ENCODE peak calls at places on chromosomes 5 and 9, in eight cellular contexts. One of them, this sample, is unnamed.
A peak's percentile ranks its signal among the peaks of the same experiment; 100 is the strongest.

GRCh38 chr5:16906255-16906654 is 29.8 kb downstream of the MYO10 start:
- DNase-seq in left ventricle myocardium inferior: no peak
- DNase-seq in upper lobe of right lung: no peak
- DNase-seq in CD8-positive, alpha-beta memory T cell: no peak
- DNase-seq in breast epithelium: no peak
- DNase-seq in transverse colon: no peak
- DNase-seq in AG04450: no peak
- DNase-seq in lower lobe of right lung: no peak
- DNase-seq in this sample: no peak

GRCh38 chr5:78550891-78551290 is 97.7 kb downstream of the LHFPL2 start:
- DNase-seq in left ventricle myocardium inferior: no peak
- DNase-seq in upper lobe of right lung: no peak
- DNase-seq in transverse colon: no peak
- DNase-seq in breast epithelium: no peak
- DNase-seq in lower lobe of right lung: no peak
- DNase-seq in AG04450: no peak
- DNase-seq in CD8-positive, alpha-beta memory T cell: no peak
- DNase-seq in this sample: no peak

GRCh38 chr9:133334161-133334560 is 1.8 kb downstream of the SURF6 start:
- DNase-seq in transverse colon: peak; percentile 86
- DNase-seq in left ventricle myocardium inferior: peak; percentile 5
- DNase-seq in AG04450: no peak
- DNase-seq in upper lobe of right lung: peak; percentile 38
- DNase-seq in breast epithelium: no peak
- DNase-seq in lower lobe of right lung: peak; percentile 32
- DNase-seq in CD8-positive, alpha-beta memory T cell: no peak
- DNase-seq in this sample: no peak

GRCh38 chr5:119340597-119341218 is 15.1 kb upstream of the TNFAIP8 start:
- DNase-seq in left ventricle myocardium inferior: no peak
- DNase-seq in lower lobe of right lung: no peak
- DNase-seq in breast epithelium: no peak
- DNase-seq in CD8-positive, alpha-beta memory T cell: peak; percentile 71
- DNase-seq in transverse colon: peak; percentile 70
- DNase-seq in upper lobe of right lung: no peak
- DNase-seq in AG04450: no peak
- DNase-seq in this sample: peak; percentile 50

GRCh38 chr9:76943071-76943470 is 37.2 kb upstream of the PRUNE2 start:
- DNase-seq in transverse colon: peak; percentile 27
- DNase-seq in breast epithelium: no peak
- DNase-seq in lower lobe of right lung: no peak
- DNase-seq in CD8-positive, alpha-beta memory T cell: no peak
- DNase-seq in upper lobe of right lung: no peak
- DNase-seq in left ventricle myocardium inferior: no peak
- DNase-seq in AG04450: no peak
- DNase-seq in this sample: no peak

GRCh38 chr9:134642385-134643181 is 980 bp downstream of the COL5A1 start:
- DNase-seq in upper lobe of right lung: no peak
- DNase-seq in AG04450: peak; percentile 65
- DNase-seq in transverse colon: peak; percentile 58
- DNase-seq in CD8-positive, alpha-beta memory T cell: no peak
- DNase-seq in breast epithelium: no peak
- DNase-seq in left ventricle myocardium inferior: peak; percentile 68
- DNase-seq in lower lobe of right lung: no peak
- DNase-seq in this sample: no peak

GRCh38 chr5:58185397-58186195 is 274.3 kb downstream of the PLK2 start:
- DNase-seq in transverse colon: no peak
- DNase-seq in AG04450: no peak
- DNase-seq in left ventricle myocardium inferior: no peak
- DNase-seq in lower lobe of right lung: no peak
- DNase-seq in CD8-positive, alpha-beta memory T cell: no peak
- DNase-seq in breast epithelium: no peak
- DNase-seq in upper lobe of right lung: no peak
- DNase-seq in this sample: no peak

GRCh38 chr5:89728750-89729149 is 680.8 kb downstream of the CETN3 start:
- DNase-seq in lower lobe of right lung: no peak
- DNase-seq in transverse colon: no peak
- DNase-seq in CD8-positive, alpha-beta memory T cell: no peak
- DNase-seq in left ventricle myocardium inferior: peak; percentile 12
- DNase-seq in upper lobe of right lung: no peak
- DNase-seq in breast epithelium: no peak
- DNase-seq in AG04450: no peak
- DNase-seq in this sample: no peak

GRCh38 chr9:127809562-127810377 is 7.1 kb downstream of the FPGS start:
- DNase-seq in upper lobe of right lung: peak; percentile 78
- DNase-seq in lower lobe of right lung: peak; percentile 71
- DNase-seq in CD8-positive, alpha-beta memory T cell: no peak
- DNase-seq in AG04450: no peak
- DNase-seq in transverse colon: peak; percentile 77
- DNase-seq in left ventricle myocardium inferior: no peak
- DNase-seq in breast epithelium: no peak
- DNase-seq in this sample: peak; percentile 22

GRCh38 chr5:150945501-150945900 is 40.7 kb upstream of the ZNF300 start:
- DNase-seq in transverse colon: no peak
- DNase-seq in left ventricle myocardium inferior: no peak
- DNase-seq in lower lobe of right lung: no peak
- DNase-seq in AG04450: no peak
- DNase-seq in upper lobe of right lung: no peak
- DNase-seq in breast epithelium: no peak
- DNase-seq in CD8-positive, alpha-beta memory T cell: no peak
- DNase-seq in this sample: no peak

GRCh38 chr5:84603557-84604185 is 219.0 kb upstream of the EDIL3 start:
- DNase-seq in AG04450: peak; percentile 74
- DNase-seq in CD8-positive, alpha-beta memory T cell: no peak
- DNase-seq in left ventricle myocardium inferior: peak; percentile 18
- DNase-seq in upper lobe of right lung: no peak
- DNase-seq in transverse colon: no peak
- DNase-seq in breast epithelium: no peak
- DNase-seq in lower lobe of right lung: no peak
- DNase-seq in this sample: no peak

GRCh38 chr9:121840838-121841760 is 189.7 kb downstream of the DAB2IP start:
- DNase-seq in transverse colon: no peak
- DNase-seq in breast epithelium: peak; percentile 17
- DNase-seq in upper lobe of right lung: peak; percentile 34
- DNase-seq in CD8-positive, alpha-beta memory T cell: no peak
- DNase-seq in AG04450: no peak
- DNase-seq in left ventricle myocardium inferior: no peak
- DNase-seq in lower lobe of right lung: no peak
- DNase-seq in this sample: no peak

GRCh38 chr5:89277791-89278190 is 394.8 kb upstream of the MEF2C start:
- DNase-seq in breast epithelium: no peak
- DNase-seq in lower lobe of right lung: no peak
- DNase-seq in transverse colon: no peak
- DNase-seq in left ventricle myocardium inferior: no peak
- DNase-seq in CD8-positive, alpha-beta memory T cell: no peak
- DNase-seq in AG04450: no peak
- DNase-seq in upper lobe of right lung: no peak
- DNase-seq in this sample: no peak

DNA sequence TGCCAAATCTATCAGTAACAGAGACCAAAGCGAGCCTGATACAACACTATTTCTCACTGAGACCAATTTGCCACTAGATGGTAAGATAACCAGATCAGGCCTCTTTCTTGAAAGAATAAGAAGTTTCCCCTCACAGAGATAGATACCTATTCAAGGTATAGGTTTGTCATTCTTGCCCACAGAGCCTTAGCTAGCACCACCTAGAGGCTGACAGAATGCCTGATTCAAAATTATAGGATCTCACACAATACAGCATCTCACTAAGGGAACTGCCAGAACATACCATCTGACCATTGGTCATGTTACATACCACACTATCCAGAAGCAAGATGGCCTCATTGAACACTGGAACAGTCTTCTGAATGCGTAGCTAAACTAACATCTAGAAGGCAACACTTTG is 166.6 kb upstream of the HCN1 start:
- DNase-seq in breast epithelium: no peak
- DNase-seq in AG04450: no peak
- DNase-seq in lower lobe of right lung: no peak
- DNase-seq in transverse colon: no peak
- DNase-seq in CD8-positive, alpha-beta memory T cell: no peak
- DNase-seq in upper lobe of right lung: no peak
- DNase-seq in left ventricle myocardium inferior: no peak
- DNase-seq in this sample: no peak
- H3K9me3 ChIP-seq in breast epithelium: peaks cover 8% of the 10 kb centered on the region
- H3K9me3 ChIP-seq in AG04450: peaks cover 2% of the 10 kb centered on the region
- H3K9me3 ChIP-seq in lower lobe of right lung: peaks cover 5% of the 10 kb centered on the region
- H3K9me3 ChIP-seq in transverse colon: peaks cover 7% of the 10 kb centered on the region
- H3K9me3 ChIP-seq in CD8-positive, alpha-beta memory T cell: no peaks in the 10 kb centered on the region
- H3K9me3 ChIP-seq in upper lobe of right lung: no peaks in the 10 kb centered on the region
- H3K9me3 ChIP-seq in left ventricle myocardium inferior: peaks cover 49% of the 10 kb centered on the region
- H3K9me3 ChIP-seq in this sample: peaks cover 2% of the 10 kb centered on the region

GRCh38 chr5:122780296-122780695 is 5.4 kb downstream of the SNX2 start:
- DNase-seq in left ventricle myocardium inferior: no peak
- DNase-seq in upper lobe of right lung: no peak
- DNase-seq in transverse colon: no peak
- DNase-seq in CD8-positive, alpha-beta memory T cell: no peak
- DNase-seq in breast epithelium: no peak
- DNase-seq in AG04450: no peak
- DNase-seq in lower lobe of right lung: no peak
- DNase-seq in this sample: no peak
- H3K9me3 ChIP-seq in left ventricle myocardium inferior: peaks cover 7% of the 10 kb centered on the region
- H3K9me3 ChIP-seq in upper lobe of right lung: no peaks in the 10 kb centered on the region
- H3K9me3 ChIP-seq in transverse colon: peaks cover 7% of the 10 kb centered on the region
- H3K9me3 ChIP-seq in CD8-positive, alpha-beta memory T cell: no peaks in the 10 kb centered on the region
- H3K9me3 ChIP-seq in breast epithelium: no peaks in the 10 kb centered on the region
- H3K9me3 ChIP-seq in AG04450: peaks cover 2% of the 10 kb centered on the region
- H3K9me3 ChIP-seq in lower lobe of right lung: peaks cover 4% of the 10 kb centered on the region
- H3K9me3 ChIP-seq in this sample: no peaks in the 10 kb centered on the region

DNA sequence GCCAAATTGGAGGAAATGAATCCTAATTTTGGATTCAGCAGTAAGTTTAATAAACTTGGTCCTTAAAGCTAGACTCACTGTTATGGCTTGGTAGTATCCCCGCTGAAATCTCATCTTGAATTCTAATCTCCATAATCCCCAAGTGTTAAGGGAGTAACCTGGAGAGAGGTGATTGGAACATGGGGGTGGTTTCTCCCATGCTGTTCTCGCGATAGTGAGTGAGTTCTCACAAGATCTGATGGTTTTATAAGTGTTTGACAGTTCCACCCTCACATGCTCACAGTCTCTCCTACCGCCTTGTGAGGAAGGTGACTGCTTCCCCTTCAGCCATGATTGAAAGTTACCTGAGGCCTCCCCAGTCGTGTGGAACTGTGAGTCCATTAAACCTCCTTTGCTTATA is 824.5 kb upstream of the WWC1 start:
- DNase-seq in AG04450: no peak
- DNase-seq in transverse colon: no peak
- DNase-seq in left ventricle myocardium inferior: no peak
- DNase-seq in CD8-positive, alpha-beta memory T cell: no peak
- DNase-seq in breast epithelium: no peak
- DNase-seq in upper lobe of right lung: no peak
- DNase-seq in lower lobe of right lung: no peak
- DNase-seq in this sample: no peak
- H3K9me3 ChIP-seq in AG04450: peaks cover 2% of the 10 kb centered on the region
- H3K9me3 ChIP-seq in transverse colon: no peaks in the 10 kb centered on the region
- H3K9me3 ChIP-seq in left ventricle myocardium inferior: peaks cover 17% of the 10 kb centered on the region
- H3K9me3 ChIP-seq in CD8-positive, alpha-beta memory T cell: no peaks in the 10 kb centered on the region
- H3K9me3 ChIP-seq in breast epithelium: peaks cover 9% of the 10 kb centered on the region
- H3K9me3 ChIP-seq in upper lobe of right lung: no peaks in the 10 kb centered on the region
- H3K9me3 ChIP-seq in lower lobe of right lung: peaks cover 4% of the 10 kb centered on the region
- H3K9me3 ChIP-seq in this sample: no peaks in the 10 kb centered on the region

DNA sequence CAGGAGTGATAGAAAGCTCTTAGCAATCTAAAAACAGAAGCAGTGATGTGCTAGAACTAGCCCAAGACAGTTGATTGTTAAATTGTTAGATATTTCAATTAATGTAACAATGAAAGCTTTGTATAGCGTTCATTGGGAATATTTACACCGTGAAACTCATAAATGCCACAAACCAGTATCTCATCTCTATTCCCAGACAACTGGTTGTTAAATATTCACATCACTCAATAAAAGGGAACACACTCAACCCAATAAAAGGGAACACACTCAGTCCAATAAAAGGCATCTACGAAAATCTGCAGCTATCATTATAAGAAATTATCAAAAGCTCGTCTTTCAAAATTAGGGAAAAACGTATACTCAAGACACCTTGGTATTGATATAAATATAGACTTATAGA is 270.9 kb downstream of the CYLC2 start:
- DNase-seq in breast epithelium: no peak
- DNase-seq in CD8-positive, alpha-beta memory T cell: no peak
- DNase-seq in left ventricle myocardium inferior: no peak
- DNase-seq in lower lobe of right lung: no peak
- DNase-seq in transverse colon: no peak
- DNase-seq in AG04450: no peak
- DNase-seq in upper lobe of right lung: no peak
- DNase-seq in this sample: no peak
- H3K9me3 ChIP-seq in breast epithelium: no peaks in the 10 kb centered on the region
- H3K9me3 ChIP-seq in CD8-positive, alpha-beta memory T cell: no peaks in the 10 kb centered on the region
- H3K9me3 ChIP-seq in left ventricle myocardium inferior: peaks cover 10% of the 10 kb centered on the region
- H3K9me3 ChIP-seq in lower lobe of right lung: no peaks in the 10 kb centered on the region
- H3K9me3 ChIP-seq in transverse colon: no peaks in the 10 kb centered on the region
- H3K9me3 ChIP-seq in AG04450: peaks cover 3% of the 10 kb centered on the region
- H3K9me3 ChIP-seq in upper lobe of right lung: no peaks in the 10 kb centered on the region
- H3K9me3 ChIP-seq in this sample: no peaks in the 10 kb centered on the region

GRCh38 chr5:153938131-153938842 is 100.4 kb downstream of the FAM114A2 start:
- DNase-seq in left ventricle myocardium inferior: no peak
- DNase-seq in lower lobe of right lung: no peak
- DNase-seq in transverse colon: no peak
- DNase-seq in CD8-positive, alpha-beta memory T cell: no peak
- DNase-seq in upper lobe of right lung: no peak
- DNase-seq in AG04450: no peak
- DNase-seq in breast epithelium: no peak
- DNase-seq in this sample: no peak
- H3K9me3 ChIP-seq in left ventricle myocardium inferior: peaks cover 96% of the 10 kb centered on the region
- H3K9me3 ChIP-seq in lower lobe of right lung: peaks cover 45% of the 10 kb centered on the region
- H3K9me3 ChIP-seq in transverse colon: peaks cover 38% of the 10 kb centered on the region
- H3K9me3 ChIP-seq in CD8-positive, alpha-beta memory T cell: peaks cover 11% of the 10 kb centered on the region
- H3K9me3 ChIP-seq in upper lobe of right lung: peaks cover 33% of the 10 kb centered on the region
- H3K9me3 ChIP-seq in AG04450: peaks cover 7% of the 10 kb centered on the region
- H3K9me3 ChIP-seq in breast epithelium: peaks cover 67% of the 10 kb centered on the region
- H3K9me3 ChIP-seq in this sample: peaks cover 5% of the 10 kb centered on the region

GRCh38 chr5:196350-196749 is 5.1 kb downstream of the LRRC14B start:
- DNase-seq in transverse colon: no peak
- DNase-seq in upper lobe of right lung: peak; percentile 27
- DNase-seq in CD8-positive, alpha-beta memory T cell: no peak
- DNase-seq in lower lobe of right lung: peak; percentile 9
- DNase-seq in breast epithelium: no peak
- DNase-seq in AG04450: no peak
- DNase-seq in left ventricle myocardium inferior: no peak
- DNase-seq in this sample: no peak
- H3K9me3 ChIP-seq in transverse colon: no peaks in the 10 kb centered on the region
- H3K9me3 ChIP-seq in upper lobe of right lung: no peaks in the 10 kb centered on the region
- H3K9me3 ChIP-seq in CD8-positive, alpha-beta memory T cell: no peaks in the 10 kb centered on the region
- H3K9me3 ChIP-seq in lower lobe of right lung: no peaks in the 10 kb centered on the region
- H3K9me3 ChIP-seq in breast epithelium: no peaks in the 10 kb centered on the region
- H3K9me3 ChIP-seq in AG04450: peaks cover 6% of the 10 kb centered on the region
- H3K9me3 ChIP-seq in left ventricle myocardium inferior: no peaks in the 10 kb centered on the region
- H3K9me3 ChIP-seq in this sample: no peaks in the 10 kb centered on the region

GRCh38 chr5:68924490-68925145 is 169.2 kb upstream of the SLC30A5 start:
- DNase-seq in upper lobe of right lung: no peak
- DNase-seq in lower lobe of right lung: no peak
- DNase-seq in breast epithelium: no peak
- DNase-seq in left ventricle myocardium inferior: no peak
- DNase-seq in transverse colon: no peak
- DNase-seq in CD8-positive, alpha-beta memory T cell: no peak
- DNase-seq in AG04450: no peak
- DNase-seq in this sample: no peak
- H3K9me3 ChIP-seq in upper lobe of right lung: no peaks in the 10 kb centered on the region
- H3K9me3 ChIP-seq in lower lobe of right lung: no peaks in the 10 kb centered on the region
- H3K9me3 ChIP-seq in breast epithelium: peaks cover 7% of the 10 kb centered on the region
- H3K9me3 ChIP-seq in left ventricle myocardium inferior: peaks cover 2% of the 10 kb centered on the region
- H3K9me3 ChIP-seq in transverse colon: no peaks in the 10 kb centered on the region
- H3K9me3 ChIP-seq in CD8-positive, alpha-beta memory T cell: no peaks in the 10 kb centered on the region
- H3K9me3 ChIP-seq in AG04450: peaks cover 7% of the 10 kb centered on the region
- H3K9me3 ChIP-seq in this sample: no peaks in the 10 kb centered on the region

This sample was measured in T-helper 17 cell.